ENCODE peak calls at places on chromosomes 3 and 15, in six cellular contexts. R is naive thymus-derived CD8-positive, alpha-beta T cell; G is HCEC 1CT; X is activated naive CD8-positive, alpha-beta T cell treated with anti-CD3 and anti-CD28 coated beads, Interleukin-2, amount 50 U/mL, for 16 hours; J is NCI-H2171; B is M059J. E is an unnamed sample.

GRCh38 chr3:126926684-126927404 is 56.1 kb upstream of the PLXNA1 start:
- DNase-seq in R (no peak), G (peak), X (no peak), J (no peak), B (peak), E (no peak)

GRCh38 chr3:49711489-49711888 is 8.0 kb downstream of the AMIGO3 start:
- DNase-seq in R (peak), G (no peak), X (no peak), J (no peak), B (no peak), E (peak)

GRCh38 chr15:33874156-33874555 is 94.1 kb upstream of the CHRM5 start:
- DNase-seq in R (no peak), G (no peak), X (no peak), J (no peak), B (no peak), E (no peak)

GRCh38 chr3:49869525-49870126 is at the start of gene CAMKV:
- DNase-seq in R (no peak), G (no peak), X (no peak), J (peak), B (no peak), E (no peak)

GRCh38 chr15:86852741-86853140 is 773.1 kb downstream of the AGBL1 start:
- DNase-seq in R (no peak), G (no peak), X (no peak), J (no peak), B (no peak), E (no peak)

GRCh38 chr15:100002091-100002620 is 268.9 kb upstream of the LYSMD4 start:
- DNase-seq in R (no peak), G (no peak), X (no peak), J (no peak), B (no peak), E (no peak)

GRCh38 chr15:52527898-52528464 is 699 bp downstream of the MYO5A start:
- DNase-seq in R (peak), G (peak), X (no peak), J (peak), B (peak), E (peak)

GRCh38 chr3:37753428-37753827 is 108.3 kb upstream of the CTDSPL start:
- DNase-seq in R (no peak), G (no peak), X (no peak), J (no peak), B (no peak), E (no peak)

GRCh38 chr15:62877276-62877857 is 165.2 kb upstream of the TPM1 start:
- DNase-seq in R (no peak), G (no peak), X (no peak), J (no peak), B (no peak), E (no peak)

GRCh38 chr3:172646439-172647015 is 64.3 kb downstream of the NCEH1 start:
- DNase-seq in R (no peak), G (peak), X (no peak), J (peak), B (peak), E (no peak)